ENCODE peak calls at places on chromosomes 16 and 17, in seven cellular contexts. I, E, T, V, X, S and W are unnamed samples.

GRCh38 chr17:27504188-27504995 is 48.1 kb downstream of the KSR1 start:
- DNase-seq in V (no peak), T (no peak), E (no peak), S (peak; percentile 24), I (no peak), X (no peak), W (no peak)

GRCh38 chr16:27097671-27098275 is 31.0 kb downstream of the C16orf82 start:
- DNase-seq in I (no peak), V (no peak), T (no peak), S (peak; percentile 28), X (no peak), E (no peak), W (peak; percentile 32)

GRCh38 chr16:85062728-85063336 is 35.2 kb downstream of the KIAA0513 start:
- DNase-seq in E (no peak), I (no peak), X (no peak), S (no peak), V (no peak), T (no peak), W (no peak)

GRCh38 chr16:5450435-5451104 is 353.0 kb upstream of the EEF2KMT start:
- DNase-seq in E (peak; percentile 37), I (no peak), T (no peak), V (no peak), S (no peak), X (no peak), W (no peak)

GRCh38 chr16:70686376-70687171 is 721 bp upstream of the MTSS2 start:
- DNase-seq in V (no peak), I (no peak), X (no peak), E (no peak), S (no peak), T (no peak), W (no peak)

GRCh38 chr16:83878838-83879237 is 20.1 kb upstream of the MLYCD start:
- DNase-seq in E (peak; percentile 30), S (peak; percentile 74), I (no peak), V (peak; percentile 40), X (no peak), T (no peak), W (peak; percentile 67)

GRCh38 chr16:8908779-8909468 is 26.8 kb downstream of the LITAFD start:
- DNase-seq in V (no peak), E (no peak), T (no peak), X (no peak), S (no peak), I (no peak), W (no peak)

GRCh38 chr16:1183235-1183907 is 30.5 kb downstream of the CACNA1H start:
- DNase-seq in X (no peak), T (peak; percentile 72), E (peak; percentile 77), S (peak; percentile 77), V (peak; percentile 19), I (no peak), W (peak; percentile 84)

GRCh38 chr16:5905935-5906334 is 808.3 kb upstream of the EEF2KMT start:
- DNase-seq in S (no peak), X (no peak), T (no peak), V (no peak), I (no peak), E (no peak), W (no peak)

GRCh38 chr16:13959626-13960025 is 39.7 kb downstream of the ERCC4 start:
- DNase-seq in T (no peak), X (no peak), I (no peak), S (no peak), V (no peak), E (no peak), W (no peak)

GRCh38 chr17:6195123-6195522 is 124.9 kb downstream of the WSCD1 start:
- DNase-seq in X (no peak), T (no peak), I (no peak), S (no peak), V (no peak), E (no peak), W (no peak)

GRCh38 chr16:50692999-50693781 is at the start of gene NOD2:
- DNase-seq in I (no peak), T (no peak), V (no peak), E (peak; percentile 94), X (peak; percentile 11), S (no peak), W (no peak)

GRCh38 chr17:27473748-27474609 is 17.7 kb downstream of the KSR1 start:
- DNase-seq in E (peak; percentile 3), T (no peak), X (peak; percentile 72), V (no peak), S (no peak), I (peak; percentile 72), W (no peak)

GRCh38 chr17:1491406-1492248 is 859 bp downstream of the MYO1C start:
- DNase-seq in I (no peak), T (peak; percentile 53), S (peak; percentile 35), X (peak; percentile 34), V (peak; percentile 53), E (peak; percentile 91), W (peak; percentile 75)

GRCh38 chr17:56324676-56325075 is 171.4 kb downstream of the ANKFN1 start:
- DNase-seq in X (no peak), I (no peak), V (no peak), T (no peak), E (no peak), S (no peak), W (no peak)

GRCh38 chr17:45131294-45131615 is 1.1 kb downstream of the PLCD3 start:
- DNase-seq in V (no peak), T (no peak), E (no peak), X (no peak), I (no peak), S (no peak), W (no peak)

GRCh38 chr17:75365009-75365930 is 40.2 kb downstream of the GRB2 start:
- DNase-seq in T (no peak), E (no peak), I (no peak), V (no peak), S (no peak), X (no peak), W (peak; percentile 16)

GRCh38 chr17:29927546-29927945 is 2.5 kb downstream of the SSH2 start:
- DNase-seq in X (no peak), V (no peak), E (no peak), T (no peak), I (no peak), S (no peak), W (peak; percentile 4)

GRCh38 chr17:64941045-64941444 is 21.8 kb upstream of the LRRC37A3 start:
- DNase-seq in V (no peak), T (no peak), E (no peak), I (no peak), S (no peak), X (no peak), W (no peak)

GRCh38 chr17:67467500-67468481 is 90.7 kb downstream of the PITPNC1 start:
- DNase-seq in V (no peak), S (no peak), I (no peak), T (no peak), X (no peak), E (no peak), W (no peak)

GRCh38 chr17:5418858-5419355 is 555 bp downstream of the NUP88 start:
- DNase-seq in X (peak; percentile 59), S (peak; percentile 42), I (peak; percentile 44), E (peak; percentile 20), T (no peak), V (no peak), W (peak; percentile 41)

GRCh38 chr16:29663020-29663828 is at the start of gene SPN:
- DNase-seq in S (no peak), V (no peak), T (no peak), X (no peak), I (no peak), E (no peak), W (no peak)

GRCh38 chr17:35892091-35892637 is 12.0 kb upstream of the CCL5 start:
- DNase-seq in I (peak; percentile 63), E (no peak), T (no peak), X (no peak), V (no peak), S (peak; percentile 68), W (peak; percentile 40)

GRCh38 chr17:57597531-57598453 is 147.3 kb downstream of the CCDC182 start:
- DNase-seq in I (no peak), S (peak; percentile 79), V (peak; percentile 47), E (peak; percentile 82), X (no peak), T (peak; percentile 81), W (peak; percentile 81)

GRCh38 chr16:77853125-77853524 is 64.8 kb downstream of the VAT1L start:
- DNase-seq in T (no peak), E (no peak), X (no peak), S (no peak), I (no peak), V (no peak), W (no peak)

GRCh38 chr16:80824623-80825364 is 20.4 kb upstream of the CDYL2 start:
- DNase-seq in X (no peak), T (no peak), E (peak; percentile 46), I (no peak), S (peak; percentile 86), V (peak; percentile 47), W (peak; percentile 64)

GRCh38 chr16:14510939-14511797 is 118.9 kb downstream of the PARN start:
- DNase-seq in E (no peak), S (peak; percentile 84), X (no peak), V (no peak), I (no peak), T (no peak), W (peak; percentile 91)

GRCh38 chr16:1105888-1106620 is 10.0 kb upstream of the C1QTNF8 start:
- DNase-seq in I (peak; percentile 42), E (peak; percentile 98), T (peak; percentile 71), V (peak; percentile 71), X (no peak), S (peak; percentile 57), W (peak; percentile 60)

GRCh38 chr16:48347980-48348379 is 37.2 kb downstream of the SIAH1 start:
- DNase-seq in X (no peak), V (no peak), E (no peak), I (no peak), T (peak; percentile 30), S (no peak), W (no peak)

GRCh38 chr17:80295559-80295958 is 34.9 kb downstream of the RNF213 start:
- DNase-seq in T (no peak), S (no peak), I (no peak), X (no peak), E (no peak), V (no peak), W (no peak)

GRCh38 chr17:63699638-63700527 is at the start of gene LIMD2:
- DNase-seq in V (no peak), E (peak; percentile 90), T (peak; percentile 63), I (peak; percentile 76), X (peak; percentile 80), S (no peak), W (peak; percentile 56)

GRCh38 chr16:71367243-71367976 is 8.9 kb downstream of the CALB2 start:
- DNase-seq in T (peak; percentile 38), S (peak; percentile 49), I (peak; percentile 5), V (peak; percentile 45), X (no peak), E (peak; percentile 91), W (peak; percentile 57)